ENCODE peak calls at places on chromosome 12, in nine cellular contexts. X, K, F, C, L, G, Z, A and M are unnamed samples.

GRCh38 chr12:75585309-75585708 is 73.9 kb upstream of the KRR1 start:
- DNase-seq in X (no peak), K (no peak), F (no peak), C (peak), L (no peak), G (peak), Z (no peak), A (no peak), M (no peak)

GRCh38 chr12:3055712-3056467 is 21.3 kb upstream of the TSPAN9 start:
- DNase-seq in X (no peak), K (no peak), F (peak), C (no peak), L (no peak), G (no peak), Z (no peak), A (no peak), M (no peak)

GRCh38 chr12:114508529-114509129 is 102.7 kb upstream of the TBX5 start:
- DNase-seq in X (peak), K (peak), F (peak), C (peak), L (peak), G (peak), Z (no peak), A (peak), M (peak)

GRCh38 chr12:46963977-46964376 is 115.4 kb upstream of the PCED1B start:
- DNase-seq in X (no peak), K (no peak), F (no peak), C (peak), L (no peak), G (no peak), Z (no peak), A (no peak), M (no peak)

GRCh38 chr12:62194616-62195015 is 65.6 kb upstream of the USP15 start:
- DNase-seq in X (no peak), K (no peak), F (no peak), C (peak), L (no peak), G (no peak), Z (no peak), A (no peak), M (no peak)

GRCh38 chr12:124898200-124898950 is 16.1 kb downstream of the UBC start:
- DNase-seq in X (peak), K (no peak), F (peak), C (peak), L (peak), G (no peak), Z (no peak), A (peak), M (no peak)

GRCh38 chr12:84911331-84912190 is 1.0 kb downstream of the SLC6A15 start:
- DNase-seq in X (no peak), K (peak), F (peak), C (peak), L (no peak), G (no peak), Z (no peak), A (no peak), M (no peak)

GRCh38 chr12:13195848-13196301 is 651 bp upstream of the EMP1 start:
- DNase-seq in X (no peak), K (no peak), F (no peak), C (peak), L (no peak), G (no peak), Z (no peak), A (no peak), M (no peak)

GRCh38 chr12:125331342-125332052 is 266.3 kb downstream of the AACS start:
- DNase-seq in X (no peak), K (no peak), F (no peak), C (peak), L (no peak), G (no peak), Z (no peak), A (no peak), M (no peak)

GRCh38 chr12:65828711-65829339 is 4.5 kb downstream of the HMGA2 start:
- DNase-seq in X (no peak), K (no peak), F (no peak), C (no peak), L (no peak), G (no peak), Z (no peak), A (no peak), M (no peak)

GRCh38 chr12:12776261-12776660 is 9.2 kb upstream of the APOLD1 start:
- DNase-seq in X (no peak), K (no peak), F (no peak), C (no peak), L (no peak), G (no peak), Z (no peak), A (no peak), M (no peak)

GRCh38 chr12:59093090-59093489 is 172.8 kb upstream of the LRIG3 start:
- DNase-seq in X (no peak), K (no peak), F (no peak), C (peak), L (no peak), G (peak), Z (no peak), A (no peak), M (no peak)

GRCh38 chr12:45966486-45966885 is 23.9 kb downstream of the SCAF11 start:
- DNase-seq in X (no peak), K (no peak), F (no peak), C (peak), L (no peak), G (peak), Z (no peak), A (no peak), M (no peak)

GRCh38 chr12:3748620-3749019 is 4.3 kb downstream of the CRACR2A start:
- DNase-seq in X (no peak), K (no peak), F (no peak), C (no peak), L (no peak), G (no peak), Z (no peak), A (no peak), M (no peak)

GRCh38 chr12:65306603-65307501 is 28.4 kb downstream of the MSRB3 start:
- DNase-seq in X (peak), K (no peak), F (peak), C (peak), L (no peak), G (peak), Z (no peak), A (no peak), M (no peak)

GRCh38 chr12:105706321-105706972 is 376.0 kb downstream of the C12orf75 start:
- DNase-seq in X (no peak), K (no peak), F (peak), C (peak), L (no peak), G (peak), Z (peak), A (no peak), M (no peak)

GRCh38 chr12:101257357-101257756 is 22.5 kb upstream of the UTP20 start:
- DNase-seq in X (no peak), K (no peak), F (no peak), C (no peak), L (no peak), G (no peak), Z (no peak), A (no peak), M (no peak)

GRCh38 chr12:98211914-98212695 is 303.3 kb upstream of the TMPO start:
- DNase-seq in X (no peak), K (no peak), F (no peak), C (no peak), L (no peak), G (no peak), Z (no peak), A (no peak), M (no peak)

GRCh38 chr12:79006306-79006705 is 141.7 kb downstream of the SYT1 start:
- DNase-seq in X (no peak), K (no peak), F (no peak), C (peak), L (no peak), G (no peak), Z (no peak), A (no peak), M (no peak)
- TF ChIP-seq CTCF in X (no peak), K (no peak), F (no peak), C (no peak), L (no peak), G (peak), Z (no peak), A (no peak), M (no peak)

GRCh38 chr12:74317078-74317581 is 220.5 kb upstream of the ATXN7L3B start:
- DNase-seq in X (no peak), K (no peak), F (no peak), C (peak), L (no peak), G (no peak), Z (no peak), A (no peak), M (no peak)
- TF ChIP-seq CTCF in X (no peak), K (no peak), F (no peak), C (no peak), L (no peak), G (peak), Z (no peak), A (no peak), M (no peak)

GRCh38 chr12:71509705-71510104 is 70.1 kb downstream of the LGR5 start:
- DNase-seq in X (no peak), K (no peak), F (no peak), C (no peak), L (no peak), G (no peak), Z (no peak), A (no peak), M (no peak)
- TF ChIP-seq CTCF in X (no peak), K (no peak), F (no peak), C (no peak), L (no peak), G (no peak), Z (no peak), A (no peak), M (no peak)

GRCh38 chr12:95718001-95718400 is 72.6 kb downstream of the NTN4 start:
- DNase-seq in X (no peak), K (no peak), F (no peak), C (no peak), L (no peak), G (no peak), Z (no peak), A (no peak), M (no peak)

GRCh38 chr12:95724767-95725166 is 65.8 kb downstream of the NTN4 start:
- DNase-seq in X (no peak), K (no peak), F (no peak), C (no peak), L (no peak), G (no peak), Z (no peak), A (no peak), M (no peak)

GRCh38 chr12:95723693-95724384 is 66.7 kb downstream of the NTN4 start:
- DNase-seq in X (no peak), K (no peak), F (no peak), C (no peak), L (no peak), G (no peak), Z (no peak), A (no peak), M (no peak)

GRCh38 chr12:95718772-95719171 is 71.8 kb downstream of the NTN4 start:
- DNase-seq in X (no peak), K (no peak), F (no peak), C (no peak), L (no peak), G (no peak), Z (no peak), A (no peak), M (no peak)

GRCh38 chr12:95721320-95721719 is 69.2 kb downstream of the NTN4 start:
- DNase-seq in X (no peak), K (no peak), F (no peak), C (no peak), L (no peak), G (no peak), Z (no peak), A (no peak), M (no peak)
- TF ChIP-seq CTCF in X (no peak), K (no peak), F (no peak), C (peak), L (no peak), G (peak), Z (no peak), A (no peak), M (no peak)

GRCh38 chr12:132423251-132424117 is 66.5 kb upstream of the FBRSL1 start:
- DNase-seq in X (no peak), K (no peak), F (no peak), C (no peak), L (no peak), G (no peak), Z (no peak), A (no peak), M (no peak)

GRCh38 chr12:132419612-132420237 is 70.2 kb upstream of the FBRSL1 start:
- DNase-seq in X (no peak), K (no peak), F (no peak), C (peak), L (no peak), G (no peak), Z (no peak), A (no peak), M (no peak)

GRCh38 chr12:132424811-132425210 is 65.1 kb upstream of the FBRSL1 start:
- DNase-seq in X (no peak), K (no peak), F (no peak), C (no peak), L (no peak), G (no peak), Z (no peak), A (no peak), M (no peak)

GRCh38 chr12:132424118-132424438 is 65.9 kb upstream of the FBRSL1 start:
- DNase-seq in X (no peak), K (no peak), F (no peak), C (no peak), L (no peak), G (no peak), Z (no peak), A (no peak), M (no peak)

DNA sequence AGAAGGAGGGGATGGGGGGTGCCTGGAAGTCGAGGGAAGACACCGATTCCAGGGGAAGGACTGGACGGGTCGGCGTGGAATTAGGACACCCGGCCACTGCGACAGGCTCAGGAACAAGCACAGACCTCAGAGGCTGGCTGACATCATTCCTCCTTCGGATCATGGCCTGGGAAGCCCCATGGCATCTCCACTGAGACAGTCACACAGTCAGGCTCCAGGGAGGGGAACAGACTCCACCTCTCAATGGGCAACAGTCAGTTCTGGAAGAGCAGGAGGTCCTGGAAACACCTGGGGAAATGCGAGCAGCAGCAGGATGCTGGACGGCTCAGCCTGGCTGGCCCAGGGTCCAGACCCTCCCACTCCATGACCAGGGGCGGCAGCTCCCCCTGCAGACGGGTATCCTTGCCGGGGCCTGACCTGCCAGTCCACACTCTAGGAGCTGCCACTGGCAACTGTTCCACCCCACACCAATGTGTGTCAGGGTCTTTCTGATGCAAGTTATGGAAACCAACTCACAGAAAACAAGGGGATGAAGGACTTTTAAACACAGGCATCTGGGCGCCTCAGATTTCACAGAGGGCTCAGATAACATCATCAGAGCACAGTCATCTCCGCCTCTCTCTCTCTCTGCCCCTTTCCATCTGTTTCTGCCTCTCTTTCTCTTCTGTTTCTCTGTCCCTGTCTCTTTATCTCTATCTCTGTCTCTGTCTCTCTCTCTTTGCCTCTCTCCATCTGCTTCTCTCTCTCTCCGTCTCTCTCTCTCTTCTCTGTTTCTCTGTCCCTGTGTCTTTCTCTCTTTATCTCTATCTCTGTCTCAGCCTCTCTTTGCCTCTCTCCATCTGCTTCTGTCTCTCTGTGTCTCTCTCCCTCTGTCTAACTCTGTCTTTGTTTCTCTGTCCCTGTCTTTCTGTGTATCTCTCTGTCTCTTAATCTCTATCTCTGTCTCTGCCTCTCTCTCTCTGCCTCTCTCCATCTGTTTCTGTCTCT is 67.6 kb upstream of the FBRSL1 start:
- DNase-seq in X (no peak), K (no peak), F (no peak), C (peak), L (no peak), G (no peak), Z (no peak), A (no peak), M (no peak)
- TF ChIP-seq CTCF in X (no peak), K (no peak), F (no peak), C (no peak), L (no peak), G (peak), Z (no peak), A (no peak), M (no peak)

DNA sequence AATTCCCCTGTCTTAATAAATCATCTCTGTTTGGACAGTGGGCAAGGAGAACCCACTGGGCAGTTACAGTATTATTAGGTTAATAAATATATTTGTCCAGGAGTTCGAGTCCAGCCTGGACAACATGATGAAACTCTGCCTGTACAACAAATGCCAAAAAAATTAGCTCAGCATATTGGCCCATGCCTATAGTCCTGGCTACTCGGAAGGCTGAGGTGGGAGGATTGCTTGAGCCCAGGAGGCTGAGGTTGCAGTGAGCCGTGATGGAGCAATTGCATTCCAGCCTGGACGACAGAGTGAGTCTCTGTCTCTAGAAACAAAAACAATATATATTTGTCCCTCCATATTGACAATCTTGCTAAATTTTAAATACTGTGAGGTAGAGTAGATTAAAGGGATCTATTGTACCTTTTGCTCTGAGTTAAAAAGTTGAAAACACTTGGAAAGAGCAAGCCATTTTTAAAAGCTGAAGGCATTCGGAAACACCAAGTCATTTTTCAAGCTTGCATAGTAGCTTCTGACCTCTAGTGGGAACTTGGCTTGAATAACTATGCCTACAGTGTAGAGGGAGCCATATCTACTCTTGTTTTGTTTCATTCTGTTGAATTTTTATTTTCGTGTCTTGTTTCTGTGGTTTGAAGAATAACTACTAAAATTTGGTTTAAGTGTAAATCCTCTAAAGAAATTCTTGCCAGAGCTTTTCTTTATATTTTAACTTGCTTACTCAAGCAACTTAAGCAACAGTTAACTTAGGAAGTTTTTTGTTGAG is 14.6 kb upstream of the EEA1 start:
- DNase-seq in X (no peak), K (no peak), F (no peak), C (no peak), L (no peak), G (no peak), Z (no peak), A (no peak), M (no peak)
- TF ChIP-seq CTCF in X (no peak), K (no peak), F (no peak), C (no peak), L (no peak), G (no peak), Z (no peak), A (no peak), M (no peak)

DNA sequence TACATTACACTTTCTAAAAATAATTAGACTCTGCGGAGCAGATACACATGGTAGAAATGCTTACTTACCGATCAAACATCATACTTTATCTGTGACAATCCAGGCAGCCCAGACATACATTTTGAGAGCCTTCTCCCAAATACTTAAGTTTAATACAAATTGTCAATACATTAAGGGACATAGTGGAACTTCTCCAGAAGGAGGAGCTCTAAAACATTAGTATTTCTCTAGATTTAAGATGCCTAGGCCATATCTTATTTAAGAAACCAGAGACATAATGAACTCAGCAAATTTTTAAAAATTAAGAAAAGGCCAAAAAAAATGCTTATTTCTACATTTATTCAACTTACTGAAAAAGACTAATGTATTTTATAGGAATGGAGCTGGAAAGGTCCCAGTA is 16.1 kb downstream of the ACSM4 start:
- DNase-seq in X (no peak), K (no peak), F (no peak), C (peak), L (no peak), G (no peak), Z (no peak), A (no peak), M (no peak)
- TF ChIP-seq CTCF in X (no peak), K (no peak), F (no peak), C (no peak), L (no peak), G (peak), Z (no peak), A (no peak), M (peak)

DNA sequence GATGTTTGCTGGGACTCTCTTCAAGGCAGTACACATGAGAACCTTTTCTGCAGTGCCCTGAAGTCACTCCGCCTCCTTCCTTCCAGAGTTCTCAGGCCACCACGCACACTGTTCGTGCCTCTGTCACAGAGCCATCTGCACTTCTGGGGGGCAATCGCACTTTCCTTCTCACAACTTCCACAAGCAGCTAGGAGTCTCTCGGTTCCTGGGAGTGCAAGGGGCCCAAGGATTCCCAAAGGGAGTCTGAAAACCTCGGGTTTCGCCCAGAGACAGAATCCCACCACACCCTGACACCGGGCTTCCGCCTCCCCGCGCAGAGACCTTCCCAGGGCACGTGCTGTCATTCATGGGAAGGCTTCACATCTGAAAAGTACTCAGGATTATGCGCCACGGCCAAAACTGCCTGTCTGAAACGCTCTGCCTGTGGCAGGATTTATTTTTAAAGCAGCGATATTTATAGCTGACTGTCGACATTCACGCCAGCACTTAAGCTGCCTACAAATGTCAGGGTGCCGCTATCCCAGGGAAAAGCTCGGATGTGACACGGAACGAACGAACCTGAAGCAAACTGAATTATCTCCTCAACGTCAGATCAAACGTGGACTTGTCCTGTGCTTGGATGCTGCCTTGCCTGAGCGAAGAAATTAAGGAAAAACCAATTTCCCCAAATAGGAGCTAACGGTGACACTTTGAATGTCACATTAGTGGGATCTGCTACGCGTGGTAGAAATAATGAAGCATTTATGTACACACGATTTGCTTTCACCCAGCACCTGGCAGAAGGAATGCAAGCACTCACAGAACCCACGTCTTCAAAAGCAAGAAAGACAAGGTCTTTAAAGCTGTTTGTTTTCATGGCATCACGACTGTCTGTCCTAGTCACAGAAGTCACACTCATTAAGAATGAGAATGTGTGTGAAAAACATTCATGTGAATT is 154.0 kb downstream of the PIWIL1 start:
- DNase-seq in X (no peak), K (no peak), F (no peak), C (no peak), L (no peak), G (no peak), Z (no peak), A (no peak), M (no peak)
- TF ChIP-seq CTCF in X (no peak), K (no peak), F (no peak), C (no peak), L (no peak), G (no peak), Z (no peak), A (no peak), M (no peak)

GRCh38 chr12:121003650-121004049 is 12.6 kb downstream of the C12orf43 start:
- DNase-seq in X (peak), K (no peak), F (no peak), C (no peak), L (no peak), G (no peak), Z (no peak), A (no peak), M (no peak)
- TF ChIP-seq CTCF in X (no peak), K (no peak), F (no peak), C (no peak), L (no peak), G (no peak), Z (no peak), A (no peak), M (no peak)